ENCODE peak calls at places on chromosomes 13 and 19, in eight cellular contexts. W is A172; U is epithelial cell of esophagus; F is fibroblast of mammary gland; M is activated T-cell treated with anti-CD3 and anti-CD28 coated beads, Interleukin-2, amount 50 U/mL, for 72 hours; Q is naive thymus-derived CD8-positive, alpha-beta T cell; A is heart left ventricle; Y is activated naive CD4-positive, alpha-beta T cell. I is an unnamed sample.

GRCh38 chr13:57611956-57612355 is 19.6 kb upstream of the PCDH17 start:
- DNase-seq in Y (no peak), W (no peak), A (no peak), F (no peak), M (no peak), U (no peak), Q (no peak), I (no peak)

GRCh38 chr13:96181886-96182285 is 92.0 kb downstream of the HS6ST3 start:
- DNase-seq in F (peak; percentile 5), A (no peak), W (no peak), U (no peak), Q (no peak), Y (no peak), M (no peak), I (no peak)

GRCh38 chr19:53813996-53814395 is 10.1 kb downstream of the NLRP12 start:
- DNase-seq in Q (no peak), A (no peak), F (peak; percentile 88), Y (no peak), M (no peak), U (no peak), W (peak; percentile 93), I (no peak)

GRCh38 chr13:99875391-99875790 is 96.2 kb downstream of the ZIC5 start:
- DNase-seq in Y (no peak), F (no peak), U (no peak), M (no peak), Q (no peak), W (no peak), A (no peak), I (no peak)

GRCh38 chr19:6687117-6687516 is 17.2 kb upstream of the TNFSF14 start:
- DNase-seq in M (no peak), Y (no peak), U (no peak), Q (no peak), F (no peak), A (no peak), W (peak; percentile 62), I (no peak)

GRCh38 chr19:54481326-54481930 is 8.3 kb upstream of the CDC42EP5 start:
- DNase-seq in Q (no peak), M (peak; percentile 47), U (peak; percentile 46), F (peak; percentile 41), Y (no peak), W (peak; percentile 53), A (no peak), I (no peak)

GRCh38 chr19:47725759-47726401 is 12.7 kb downstream of the EHD2 start:
- DNase-seq in W (no peak), F (no peak), A (no peak), Y (no peak), U (peak; percentile 98), Q (no peak), M (no peak), I (no peak)

GRCh38 chr19:19539738-19540703 is 2.0 kb downstream of the CILP2 start:
- DNase-seq in M (peak; percentile 80), A (peak; percentile 69), Q (peak; percentile 55), W (no peak), F (peak; percentile 63), U (peak; percentile 89), Y (no peak), I (peak; percentile 24)

GRCh38 chr13:46749951-46750350 is 47.0 kb downstream of the ESD start:
- DNase-seq in W (no peak), M (no peak), Q (no peak), Y (no peak), U (no peak), A (no peak), F (no peak), I (no peak)

GRCh38 chr19:14113762-14114414 is 3.7 kb downstream of the PRKACA start:
- DNase-seq in A (no peak), U (no peak), W (no peak), F (no peak), Q (peak; percentile 39), Y (no peak), M (peak; percentile 57), I (no peak)

GRCh38 chr19:15264061-15264932 is 32.0 kb upstream of the EPHX3 start:
- DNase-seq in W (no peak), Q (peak; percentile 73), M (peak; percentile 70), F (peak; percentile 74), U (peak; percentile 55), A (peak; percentile 70), Y (peak; percentile 65), I (peak; percentile 43)

GRCh38 chr13:24226762-24227161 is 66.2 kb downstream of the SPATA13 start:
- DNase-seq in W (no peak), Y (no peak), A (no peak), Q (no peak), U (no peak), F (no peak), M (no peak), I (no peak)

GRCh38 chr19:10683064-10683426 is 18.2 kb upstream of the QTRT1 start:
- DNase-seq in U (no peak), A (no peak), M (no peak), F (no peak), Y (no peak), W (no peak), Q (no peak), I (no peak)

GRCh38 chr19:47109541-47110375 is 3.8 kb downstream of the ZC3H4 start:
- DNase-seq in W (no peak), A (no peak), Y (no peak), M (peak; percentile 81), U (peak; percentile 73), Q (no peak), F (peak; percentile 69), I (no peak)

GRCh38 chr19:13797870-13798269 is 2.6 kb downstream of the ZSWIM4 start:
- DNase-seq in M (no peak), A (no peak), Y (no peak), Q (no peak), U (peak; percentile 81), F (peak; percentile 83), W (peak; percentile 74), I (no peak)

GRCh38 chr19:15296353-15296752 is 36.0 kb downstream of the BRD4 start:
- DNase-seq in Q (no peak), M (no peak), U (no peak), F (no peak), W (no peak), Y (no peak), A (peak; percentile 76), I (no peak)

GRCh38 chr13:40228981-40229380 is 437.5 kb downstream of the FOXO1 start:
- DNase-seq in Y (no peak), F (peak; percentile 27), A (no peak), Q (no peak), U (no peak), W (no peak), M (no peak), I (no peak)

GRCh38 chr19:45772130-45772880 is 3.3 kb upstream of the SIX5 start:
- DNase-seq in F (no peak), M (no peak), A (no peak), Y (no peak), Q (no peak), U (no peak), W (no peak), I (no peak)

GRCh38 chr13:96091164-96091931 is 1.4 kb downstream of the HS6ST3 start:
- DNase-seq in Q (no peak), W (no peak), U (no peak), A (no peak), Y (no peak), F (no peak), M (no peak), I (no peak)

GRCh38 chr19:33399745-33400681 is 26.5 kb downstream of the CEBPG start:
- DNase-seq in Y (no peak), F (no peak), M (no peak), Q (no peak), W (no peak), A (no peak), U (no peak), I (no peak)

GRCh38 chr13:114328034-114328433 is 13.7 kb downstream of the CHAMP1 start:
- DNase-seq in U (no peak), Q (no peak), W (no peak), F (no peak), Y (no peak), M (no peak), A (no peak), I (no peak)

GRCh38 chr19:3509566-3509989 is 3.5 kb downstream of the FZR1 start:
- DNase-seq in Y (no peak), M (peak; percentile 38), U (peak; percentile 95), W (peak; percentile 86), Q (no peak), F (peak; percentile 72), A (no peak), I (no peak)

GRCh38 chr13:111460548-111461444 is 140.4 kb downstream of the TEX29 start:
- DNase-seq in F (peak; percentile 50), W (peak; percentile 57), U (peak; percentile 1), Y (no peak), M (no peak), Q (no peak), A (peak; percentile 65), I (no peak)

GRCh38 chr13:39273953-39274352 is 235.7 kb downstream of the NHLRC3 start:
- DNase-seq in Q (no peak), M (no peak), W (peak; percentile 6), F (no peak), Y (no peak), U (peak; percentile 49), A (no peak), I (no peak)

GRCh38 chr13:114226088-114226487 is 8.6 kb upstream of the CDC16 start:
- DNase-seq in U (no peak), Y (no peak), M (no peak), Q (no peak), W (no peak), A (no peak), F (no peak), I (no peak)

GRCh38 chr19:49120325-49120683 is 960 bp downstream of the PPFIA3 start:
- DNase-seq in A (no peak), Y (no peak), M (no peak), U (no peak), W (no peak), Q (no peak), F (no peak), I (no peak)

GRCh38 chr19:44590245-44591059 is 22.9 kb upstream of the IGSF23 start:
- DNase-seq in Q (no peak), U (no peak), F (no peak), M (no peak), W (no peak), A (no peak), Y (no peak), I (no peak)

GRCh38 chr19:15935167-15935702 is 906 bp upstream of the CYP4F11 start:
- DNase-seq in Q (no peak), F (no peak), Y (no peak), M (no peak), A (no peak), U (peak; percentile 2), W (peak; percentile 3), I (no peak)

GRCh38 chr19:34171539-34171876 is 796 bp upstream of the LSM14A start:
- DNase-seq in U (peak; percentile 74), W (peak; percentile 62), Y (no peak), Q (no peak), A (no peak), F (peak; percentile 89), M (peak; percentile 83), I (peak; percentile 2)

GRCh38 chr13:51906581-51906980 is 44.8 kb downstream of the CCDC70 start:
- DNase-seq in Y (no peak), W (no peak), F (no peak), A (no peak), Q (no peak), M (no peak), U (no peak), I (no peak)

GRCh38 chr13:29594710-29595379 is 643 bp downstream of the SLC7A1 start:
- DNase-seq in M (peak; percentile 80), F (peak; percentile 67), Y (peak; percentile 53), A (peak; percentile 73), U (peak; percentile 66), Q (peak; percentile 39), W (no peak), I (peak; percentile 31)

I was measured in stimulated activated CD8-positive, alpha-beta memory T cell treated with anti-CD3 and anti-CD28 coated beads, Interleukin-15, amount 100 ng/mL, for 1 hour.